ENCODE peak calls at places on chromosomes 3 and 15, in seven cellular contexts. T is stimulated activated CD4-positive, alpha-beta T cell treated with anti-CD3 and anti-CD28 coated beads, Interleukin-4, amount 100 ng/mL, for 48 hours; B is activated CD4-positive, alpha-beta T cell treated with anti-CD3 and anti-CD28 coated beads, Interleukin-2, amount 10 ng/mL, durations not matched to agents 7 days and 5 days; Q is putamen; K is left ventricle myocardium inferior; H is stimulated activated CD8-positive, alpha-beta memory T cell treated with anti-CD3 and anti-CD28 coated beads, Interleukin-7, amount 100 ng/mL, for 24 hours; L is GM10248. W is an unnamed sample.

GRCh38 chr3:184523825-184524615 is 37.6 kb upstream of the EPHB3 start:
- DNase-seq in T (no peak), B (peak; percentile 20), Q (no peak), K (no peak), H (no peak), L (no peak), W (no peak)

GRCh38 chr3:147195896-147196295 is 210.4 kb downstream of the ZIC4 start:
- DNase-seq in T (no peak), B (no peak), Q (no peak), K (no peak), H (no peak), L (no peak), W (no peak)

GRCh38 chr3:96416549-96417255 is 397.7 kb upstream of the EPHA6 start:
- DNase-seq in T (no peak), B (no peak), Q (no peak), K (no peak), H (no peak), L (no peak), W (no peak)

GRCh38 chr3:28726840-28727239 is 378.2 kb upstream of the AZI2 start:
- DNase-seq in T (no peak), B (no peak), Q (no peak), K (peak; percentile 27), H (no peak), L (peak; percentile 24), W (peak; percentile 62)

GRCh38 chr3:193554790-193555189 is at the start of gene ATP13A4:
- DNase-seq in T (no peak), B (no peak), Q (peak; percentile 18), K (no peak), H (no peak), L (no peak), W (no peak)

GRCh38 chr15:78638658-78639314 is 2.2 kb downstream of the CHRNB4 start:
- DNase-seq in T (peak; percentile 62), B (peak; percentile 58), Q (no peak), K (no peak), H (no peak), L (peak; percentile 70), W (no peak)

GRCh38 chr15:85379403-85380131 is 836 bp upstream of the AKAP13 start:
- DNase-seq in T (peak; percentile 11), B (peak; percentile 77), Q (no peak), K (no peak), H (no peak), L (no peak), W (no peak)

GRCh38 chr3:158050461-158050860 is 55.8 kb downstream of the SHOX2 start:
- DNase-seq in T (no peak), B (no peak), Q (no peak), K (no peak), H (no peak), L (no peak), W (no peak)

GRCh38 chr3:152469238-152470025 is 200.7 kb downstream of the MBNL1 start:
- DNase-seq in T (no peak), B (no peak), Q (no peak), K (no peak), H (no peak), L (no peak), W (no peak)

GRCh38 chr3:3998140-3998977 is 199.1 kb downstream of the LRRN1 start:
- DNase-seq in T (no peak), B (peak; percentile 39), Q (peak; percentile 15), K (no peak), H (no peak), L (peak; percentile 24), W (no peak)

GRCh38 chr15:98874773-98875172 is 132.8 kb downstream of the PGPEP1L start:
- DNase-seq in T (no peak), B (no peak), Q (no peak), K (no peak), H (no peak), L (no peak), W (no peak)

GRCh38 chr15:70632981-70633380 is 130.4 kb downstream of the UACA start:
- DNase-seq in T (no peak), B (no peak), Q (no peak), K (no peak), H (no peak), L (no peak), W (no peak)

GRCh38 chr15:95557226-95558046 is 773.1 kb upstream of the NR2F2 start:
- DNase-seq in T (no peak), B (no peak), Q (no peak), K (no peak), H (no peak), L (no peak), W (no peak)

GRCh38 chr3:168398371-168399030 is 302.8 kb upstream of the GOLIM4 start:
- DNase-seq in T (no peak), B (no peak), Q (no peak), K (no peak), H (no peak), L (no peak), W (no peak)

GRCh38 chr3:37096292-37096691 is 78.1 kb downstream of the LRRFIP2 start:
- DNase-seq in T (no peak), B (no peak), Q (no peak), K (no peak), H (no peak), L (no peak), W (no peak)

GRCh38 chr3:48896991-48897390 is 1.7 kb downstream of the SLC25A20 start:
- DNase-seq in T (no peak), B (no peak), Q (no peak), K (no peak), H (no peak), L (no peak), W (no peak)

GRCh38 chr3:68764554-68764953 is 167.8 kb downstream of the TAFA4 start:
- DNase-seq in T (no peak), B (no peak), Q (no peak), K (no peak), H (no peak), L (no peak), W (no peak)

GRCh38 chr3:175057406-175057805 is 198.3 kb downstream of the NAALADL2 start:
- DNase-seq in T (no peak), B (no peak), Q (peak; percentile 1), K (no peak), H (no peak), L (no peak), W (no peak)

GRCh38 chr3:194472290-194472920 is 14.4 kb downstream of the ATP13A3 start:
- DNase-seq in T (no peak), B (peak; percentile 52), Q (peak; percentile 54), K (no peak), H (no peak), L (peak; percentile 23), W (no peak)

GRCh38 chr3:176510097-176510496 is 687.2 kb downstream of the TBL1XR1 start:
- DNase-seq in T (no peak), B (no peak), Q (no peak), K (no peak), H (no peak), L (no peak), W (no peak)

GRCh38 chr15:92162657-92163056 is 231.0 kb upstream of the ST8SIA2 start:
- DNase-seq in T (no peak), B (no peak), Q (no peak), K (no peak), H (no peak), L (no peak), W (no peak)

GRCh38 chr3:129034650-129035049 is 25.9 kb upstream of the GP9 start:
- DNase-seq in T (no peak), B (no peak), Q (no peak), K (no peak), H (no peak), L (no peak), W (no peak)

GRCh38 chr3:38738630-38739395 is 77.2 kb downstream of the SCN10A start:
- DNase-seq in T (peak; percentile 39), B (peak; percentile 30), Q (no peak), K (no peak), H (no peak), L (peak; percentile 52), W (no peak)

W was measured in left ventricle myocardium superior.